ENCODE peak calls at places on chromosomes 7 and 10, in seven cellular contexts. Q is AG09309; W is activated T-cell treated with anti-CD3 and anti-CD28 coated beads for 1 hour; H is glutamatergic neuron; J is stimulated activated CD4-positive, alpha-beta T cell treated with anti-CD3 and anti-CD28 coated beads, Interleukin-15, amount 100 ng/mL, for 1 hour; S is stimulated activated CD8-positive, alpha-beta memory T cell treated with anti-CD3 and anti-CD28 coated beads, Interleukin-2, amount 100 ng/mL, for 48 hours; K is aorta. G is an unnamed sample.

GRCh38 chr7:73844131-73844547 is 1.8 kb upstream of the METTL27 start:
- DNase-seq in Q (no peak), W (no peak), H (no peak), J (no peak), S (no peak), K (no peak), G (no peak)

GRCh38 chr10:90968448-90969086 is 47.7 kb upstream of the ANKRD1 start:
- DNase-seq in Q (peak; percentile 86), W (no peak), H (no peak), J (no peak), S (no peak), K (no peak), G (no peak)

GRCh38 chr10:454860-455259 is 234.6 kb downstream of the DIP2C start:
- DNase-seq in Q (peak; percentile 68), W (no peak), H (no peak), J (no peak), S (no peak), K (no peak), G (no peak)

GRCh38 chr10:97823734-97824133 is 25.9 kb upstream of the GOLGA7B start:
- DNase-seq in Q (no peak), W (no peak), H (no peak), J (no peak), S (no peak), K (no peak), G (no peak)

GRCh38 chr7:477626-478220 is 41.9 kb downstream of the PDGFA start:
- DNase-seq in Q (no peak), W (no peak), H (peak; percentile 24), J (no peak), S (no peak), K (no peak), G (no peak)

GRCh38 chr10:93580824-93581223 is 14.4 kb downstream of the FFAR4 start:
- DNase-seq in Q (no peak), W (no peak), H (peak; percentile 89), J (no peak), S (no peak), K (no peak), G (no peak)

GRCh38 chr7:44962483-44963251 is 16.1 kb downstream of the MYO1G start:
- DNase-seq in Q (no peak), W (no peak), H (peak; percentile 67), J (no peak), S (no peak), K (peak; percentile 83), G (no peak)

GRCh38 chr10:7738536-7739407 is 35.7 kb downstream of the ITIH2 start:
- DNase-seq in Q (no peak), W (no peak), H (no peak), J (no peak), S (no peak), K (no peak), G (no peak)

GRCh38 chr7:96508371-96508770 is 186.5 kb upstream of the SLC25A13 start:
- DNase-seq in Q (no peak), W (no peak), H (no peak), J (no peak), S (no peak), K (no peak), G (no peak)